ENCODE peak calls at places on chromosomes 5 and 9, in seven cellular contexts. A is left cardiac atrium; Y is activated CD8-positive, alpha-beta memory T cell treated with anti-CD3 and anti-CD28 coated beads for 4 hours; H is M059J; V is GM20000; M is mucosa of gallbladder; D is Peyer's patch. T is an unnamed sample.

GRCh38 chr5:108560581-108560980 is 178.7 kb upstream of the FBXL17 start:
- DNase-seq in H (peak; percentile 12), Y (no peak), A (peak; percentile 28), V (no peak), D (no peak), M (no peak), T (no peak)

GRCh38 chr9:3205421-3206095 is 320.2 kb downstream of the RFX3 start:
- DNase-seq in M (no peak), H (peak; percentile 42), V (no peak), Y (no peak), D (no peak), A (no peak), T (no peak)

GRCh38 chr9:135550344-135550918 is 4.5 kb downstream of the OBP2A start:
- DNase-seq in Y (no peak), M (no peak), D (no peak), A (no peak), H (no peak), V (no peak), T (peak; percentile 35)

GRCh38 chr5:180169246-180170110 is 39.5 kb downstream of the RASGEF1C start:
- DNase-seq in V (no peak), D (no peak), H (no peak), M (no peak), A (no peak), Y (no peak), T (no peak)

GRCh38 chr5:79508794-79509193 is 5.1 kb downstream of the HOMER1 start:
- DNase-seq in H (no peak), D (no peak), Y (no peak), M (no peak), A (no peak), V (no peak), T (no peak)

GRCh38 chr9:116447914-116448313 is 239.2 kb upstream of the TRIM32 start:
- DNase-seq in A (no peak), Y (no peak), V (no peak), H (no peak), D (no peak), M (no peak), T (no peak)

GRCh38 chr5:56791396-56791795 is 24.0 kb upstream of the MAP3K1 start:
- DNase-seq in H (no peak), Y (no peak), A (no peak), V (no peak), M (no peak), D (no peak), T (no peak)

GRCh38 chr5:74063821-74064598 is 438.0 kb downstream of the ARHGEF28 start:
- DNase-seq in A (no peak), V (no peak), H (peak; percentile 87), D (no peak), M (no peak), Y (no peak), T (no peak)

GRCh38 chr5:162037431-162037830 is 30.1 kb upstream of the GABRG2 start:
- DNase-seq in A (no peak), H (no peak), M (no peak), Y (no peak), D (no peak), V (no peak), T (no peak)

GRCh38 chr9:109507421-109507838 is 9.3 kb upstream of the PTPN3 start:
- DNase-seq in V (no peak), Y (no peak), A (peak; percentile 65), D (no peak), M (no peak), H (peak; percentile 89), T (peak; percentile 89)

GRCh38 chr9:109085510-109085909 is 34.2 kb downstream of the TMEM245 start:
- DNase-seq in D (no peak), H (no peak), M (no peak), V (no peak), Y (no peak), A (no peak), T (no peak)

GRCh38 chr5:72598461-72599433 is 91.5 kb upstream of the ZNF366 start:
- DNase-seq in A (no peak), Y (no peak), M (no peak), H (peak; percentile 66), V (no peak), D (no peak), T (no peak)

T was measured in left lobe of liver.